ENCODE peak calls at places on chromosomes 7 and 10, in six cellular contexts. Q is ELF-1, M is D341Med, L is psoas muscle, V is NCI-H1105 treated with DMSO at 0.1 percent for 48 hours, D is left ventricle myocardium inferior. W is an unnamed sample.

GRCh38 chr7:149043936-149044335 is 15.6 kb upstream of the PDIA4 start:
- DNase-seq in Q (no peak), M (no peak), L (no peak), V (no peak), D (no peak), W (no peak)

GRCh38 chr7:151844080-151844827 is 32.7 kb downstream of the PRKAG2 start:
- DNase-seq in Q (no peak), M (no peak), L (no peak), V (no peak), D (peak), W (no peak)

GRCh38 chr10:119378737-119379067 is 163.8 kb downstream of the RGS10 start:
- DNase-seq in Q (no peak), M (no peak), L (peak), V (no peak), D (no peak), W (no peak)

GRCh38 chr7:3200504-3200903 is 100.5 kb upstream of the SDK1 start:
- DNase-seq in Q (peak), M (no peak), L (no peak), V (no peak), D (no peak), W (peak)

GRCh38 chr7:113015038-113015645 is 71.5 kb downstream of the GPR85 start:
- DNase-seq in Q (no peak), M (no peak), L (no peak), V (peak), D (no peak), W (no peak)

GRCh38 chr7:112937651-112938390 is 147.6 kb upstream of the TMEM168 start:
- DNase-seq in Q (no peak), M (no peak), L (no peak), V (no peak), D (no peak), W (no peak)

GRCh38 chr10:28367865-28368541 is 65.1 kb upstream of the MPP7 start:
- DNase-seq in Q (no peak), M (no peak), L (no peak), V (no peak), D (peak), W (peak)

GRCh38 chr7:115910541-115911164 is 119.9 kb downstream of the TFEC start:
- DNase-seq in Q (peak), M (peak), L (no peak), V (peak), D (no peak), W (no peak)

GRCh38 chr10:72152286-72152685 is 63.5 kb upstream of the ANAPC16 start:
- DNase-seq in Q (no peak), M (no peak), L (no peak), V (no peak), D (no peak), W (no peak)

GRCh38 chr7:549103-549890 is 29.7 kb upstream of the PDGFA start:
- DNase-seq in Q (no peak), M (no peak), L (no peak), V (no peak), D (no peak), W (no peak)

GRCh38 chr10:127407551-127407950 is 141.6 kb upstream of the NPS start:
- DNase-seq in Q (no peak), M (no peak), L (no peak), V (no peak), D (no peak), W (no peak)

GRCh38 chr10:26755443-26755903 is 58.0 kb downstream of the PDSS1 start:
- DNase-seq in Q (no peak), M (no peak), L (no peak), V (no peak), D (no peak), W (no peak)

GRCh38 chr10:90461437-90462155 is 396.2 kb downstream of the HTR7 start:
- DNase-seq in Q (no peak), M (no peak), L (no peak), V (no peak), D (no peak), W (no peak)

GRCh38 chr10:132403511-132404168 is 6.6 kb downstream of the PWWP2B start:
- DNase-seq in Q (peak), M (no peak), L (peak), V (no peak), D (no peak), W (no peak)

GRCh38 chr7:150977382-150978135 is 562 bp downstream of the KCNH2 start:
- DNase-seq in Q (no peak), M (no peak), L (no peak), V (no peak), D (no peak), W (no peak)

GRCh38 chr7:121561717-121562116 is 165.6 kb upstream of the FAM3C start:
- DNase-seq in Q (no peak), M (no peak), L (no peak), V (peak), D (no peak), W (no peak)

GRCh38 chr7:98354511-98355249 is 46.2 kb downstream of the BAIAP2L1 start:
- DNase-seq in Q (peak), M (no peak), L (no peak), V (no peak), D (no peak), W (no peak)

GRCh38 chr10:13441476-13441875 is 87.3 kb downstream of the BEND7 start:
- DNase-seq in Q (no peak), M (no peak), L (no peak), V (no peak), D (no peak), W (no peak)